ENCODE peak calls at places on chromosomes 2 and 18, in ten cellular contexts. M, D, N, G, F, X, S, C, J and Q are unnamed samples.

GRCh38 chr2:190090148-190090547 is 27.6 kb upstream of the MSTN start:
- DNase-seq in M (no peak), D (no peak), N (no peak), G (no peak), F (no peak), X (no peak), S (no peak), C (no peak), J (no peak), Q (no peak)

GRCh38 chr2:227389231-227389630 is 1.5 kb upstream of the SCYGR1 start:
- DNase-seq in M (no peak), D (no peak), N (no peak), G (no peak), F (no peak), X (no peak), S (no peak), C (no peak), J (no peak), Q (no peak)

GRCh38 chr2:213544940-213545339 is 260.7 kb downstream of the SPAG16 start:
- DNase-seq in M (no peak), D (no peak), N (no peak), G (no peak), F (no peak), X (no peak), S (no peak), C (no peak), J (no peak), Q (peak)

GRCh38 chr2:197309369-197310231 is 980 bp downstream of the ANKRD44 start:
- DNase-seq in M (peak), D (peak), N (no peak), G (peak), F (peak), X (no peak), S (peak), C (no peak), J (peak), Q (no peak)

GRCh38 chr2:36965751-36966369 is 476 bp downstream of the STRN start:
- DNase-seq in M (no peak), D (peak), N (peak), G (no peak), F (peak), X (peak), S (peak), C (peak), J (peak), Q (no peak)

GRCh38 chr2:119700866-119701265 is 21.9 kb downstream of the TMEM177 start:
- DNase-seq in M (no peak), D (no peak), N (no peak), G (no peak), F (no peak), X (no peak), S (no peak), C (no peak), J (no peak), Q (no peak)

GRCh38 chr2:207802650-207803049 is 32.9 kb upstream of the FZD5 start:
- DNase-seq in M (no peak), D (no peak), N (no peak), G (no peak), F (no peak), X (no peak), S (no peak), C (no peak), J (no peak), Q (no peak)

GRCh38 chr2:48249631-48250473 is 280.1 kb upstream of the STON1 start:
- DNase-seq in M (no peak), D (peak), N (no peak), G (no peak), F (no peak), X (no peak), S (no peak), C (peak), J (peak), Q (peak)

GRCh38 chr2:98457045-98457696 is 12.5 kb downstream of the INPP4A start:
- DNase-seq in M (no peak), D (no peak), N (no peak), G (no peak), F (no peak), X (no peak), S (no peak), C (peak), J (no peak), Q (peak)

GRCh38 chr2:109317471-109318090 is 188.6 kb downstream of the SH3RF3 start:
- DNase-seq in M (no peak), D (no peak), N (peak), G (no peak), F (no peak), X (no peak), S (no peak), C (peak), J (no peak), Q (no peak)

GRCh38 chr2:26346454-26347053 is at the start of gene ADGRF3:
- DNase-seq in M (peak), D (peak), N (peak), G (peak), F (peak), X (peak), S (peak), C (peak), J (peak), Q (peak)

GRCh38 chr18:46104128-46104911 is at the start of gene HAUS1:
- DNase-seq in M (peak), D (peak), N (peak), G (peak), F (peak), X (peak), S (peak), C (peak), J (peak), Q (peak)

GRCh38 chr2:108575132-108575966 is 41.1 kb downstream of the LIMS1 start:
- DNase-seq in M (no peak), D (no peak), N (no peak), G (no peak), F (no peak), X (no peak), S (no peak), C (peak), J (no peak), Q (peak)

GRCh38 chr2:212940816-212941215 is 210.6 kb downstream of the IKZF2 start:
- DNase-seq in M (no peak), D (no peak), N (peak), G (no peak), F (no peak), X (no peak), S (no peak), C (peak), J (peak), Q (peak)

GRCh38 chr2:555164-555922 is 121.9 kb downstream of the TMEM18 start:
- DNase-seq in M (peak), D (no peak), N (no peak), G (no peak), F (no peak), X (no peak), S (no peak), C (peak), J (peak), Q (no peak)

GRCh38 chr2:26809876-26810577 is 24.2 kb downstream of the CENPA start:
- DNase-seq in M (no peak), D (no peak), N (no peak), G (no peak), F (no peak), X (no peak), S (no peak), C (no peak), J (no peak), Q (no peak)

GRCh38 chr18:34976899-34977786 is 64.1 kb upstream of the MAPRE2 start:
- DNase-seq in M (peak), D (peak), N (peak), G (peak), F (peak), X (peak), S (peak), C (peak), J (peak), Q (no peak)

GRCh38 chr2:39728941-39729351 is 50.1 kb downstream of the THUMPD2 start:
- DNase-seq in M (no peak), D (no peak), N (peak), G (no peak), F (peak), X (no peak), S (peak), C (peak), J (peak), Q (peak)

GRCh38 chr18:75378674-75379315 is 48.7 kb downstream of the SMIM21 start:
- DNase-seq in M (no peak), D (no peak), N (peak), G (no peak), F (no peak), X (no peak), S (no peak), C (no peak), J (no peak), Q (no peak)

GRCh38 chr2:104025296-104025695 is 828.6 kb upstream of the POU3F3 start:
- DNase-seq in M (no peak), D (no peak), N (no peak), G (no peak), F (no peak), X (no peak), S (no peak), C (no peak), J (no peak), Q (peak)

GRCh38 chr2:7707723-7708122 is 790.5 kb downstream of the RNF144A start:
- DNase-seq in M (no peak), D (no peak), N (no peak), G (no peak), F (no peak), X (no peak), S (no peak), C (peak), J (no peak), Q (peak)